ENCODE peak calls at places on chromosomes 2 and 18, in five cellular contexts. H is GM12878, G is HepG2, L is K562, Q is SK-N-SH. U is an unnamed sample.

GRCh38 chr18:56202567-56203136 is 435.7 kb downstream of the TXNL1 start:
- DNase-seq in G (no peak), L (no peak), Q (no peak), H (no peak), U (no peak)

GRCh38 chr2:186907897-186908296 is 58.9 kb upstream of the ZSWIM2 start:
- DNase-seq in G (no peak), H (no peak), L (no peak), Q (no peak), U (no peak)

GRCh38 chr18:32771871-32772499 is 838 bp downstream of the KLHL14 start:
- DNase-seq in G (no peak), L (no peak), H (no peak), Q (peak; percentile 75), U (no peak)

GRCh38 chr2:241534701-241535375 is 23.7 kb upstream of the BOK start:
- DNase-seq in Q (no peak), G (no peak), H (no peak), L (no peak), U (no peak)

GRCh38 chr18:54149078-54149697 is 75.3 kb downstream of the MBD2 start:
- DNase-seq in L (peak; percentile 24), H (peak; percentile 69), Q (no peak), G (peak; percentile 27), U (peak; percentile 63)

GRCh38 chr2:201403904-201404303 is 46.8 kb upstream of the FLACC1 start:
- DNase-seq in G (no peak), H (no peak), Q (no peak), L (no peak), U (no peak)

GRCh38 chr2:194819367-194819766 is 837.7 kb upstream of the SLC39A10 start:
- DNase-seq in H (no peak), G (no peak), L (no peak), Q (no peak), U (no peak)

GRCh38 chr2:239688098-239688497 is 287.3 kb upstream of the HDAC4 start:
- DNase-seq in Q (no peak), G (no peak), L (peak; percentile 27), H (no peak), U (no peak)

GRCh38 chr2:39511219-39511785 is 74.2 kb upstream of the MAP4K3 start:
- DNase-seq in G (no peak), Q (no peak), L (peak; percentile 36), H (no peak), U (no peak)

GRCh38 chr2:165239230-165239629 is at the start of gene SCN2A:
- DNase-seq in G (peak; percentile 54), Q (peak; percentile 33), L (peak; percentile 7), H (no peak), U (peak; percentile 47)

GRCh38 chr18:51522338-51522737 is 324.9 kb upstream of the MEX3C start:
- DNase-seq in G (no peak), Q (no peak), L (no peak), H (no peak), U (no peak)

GRCh38 chr2:54687595-54688152 is 35.8 kb upstream of the EML6 start:
- DNase-seq in L (no peak), G (no peak), H (no peak), Q (no peak), U (no peak)

GRCh38 chr2:171319164-171319810 is 114.5 kb downstream of the METTL8 start:
- DNase-seq in L (no peak), Q (no peak), H (peak; percentile 98), G (no peak), U (no peak)

GRCh38 chr2:86211033-86211795 is 12.0 kb downstream of the MRPL35 start:
- DNase-seq in H (no peak), Q (no peak), G (peak; percentile 73), L (no peak), U (no peak)

GRCh38 chr2:96326564-96326963 is 1.4 kb downstream of the ITPRIPL1 start:
- DNase-seq in Q (no peak), L (no peak), H (no peak), G (no peak), U (no peak)

GRCh38 chr2:28445448-28446258 is 50.2 kb upstream of the PLB1 start:
- DNase-seq in H (no peak), Q (peak; percentile 32), G (no peak), L (no peak), U (peak; percentile 77)

GRCh38 chr2:28960401-28960800 is 20.7 kb upstream of the TOGARAM2 start:
- DNase-seq in Q (no peak), H (no peak), G (no peak), L (no peak), U (no peak)

GRCh38 chr2:173048901-173049661 is 26.6 kb upstream of the MAP3K20 start:
- DNase-seq in H (no peak), L (no peak), G (peak; percentile 92), Q (no peak), U (peak; percentile 97)

GRCh38 chr2:224579411-224579810 is 5.8 kb downstream of the CUL3 start:
- DNase-seq in G (no peak), Q (no peak), L (no peak), H (no peak), U (no peak)

GRCh38 chr18:23306842-23307241 is 146.2 kb upstream of the RIOK3 start:
- DNase-seq in Q (no peak), G (no peak), H (peak; percentile 44), L (no peak), U (no peak)

GRCh38 chr2:179558010-179558911 is 293.6 kb upstream of the SESTD1 start:
- DNase-seq in Q (peak; percentile 2), L (no peak), H (no peak), G (peak; percentile 85), U (no peak)

GRCh38 chr2:191758420-191759199 is 80.7 kb downstream of the NABP1 start:
- DNase-seq in L (peak; percentile 78), G (peak; percentile 71), Q (peak; percentile 65), H (peak; percentile 55), U (peak; percentile 76)

GRCh38 chr2:126527836-126528490 is 128.0 kb upstream of the GYPC start:
- DNase-seq in G (peak; percentile 50), Q (peak; percentile 38), H (peak; percentile 11), L (peak; percentile 70), U (peak; percentile 13)

GRCh38 chr18:71011389-71011788 is 722.5 kb downstream of the SOCS6 start:
- DNase-seq in Q (no peak), G (no peak), L (no peak), H (peak; percentile 33), U (no peak)

GRCh38 chr18:71008257-71008656 is 719.4 kb downstream of the SOCS6 start:
- DNase-seq in L (no peak), H (no peak), G (no peak), Q (no peak), U (no peak)

DNA sequence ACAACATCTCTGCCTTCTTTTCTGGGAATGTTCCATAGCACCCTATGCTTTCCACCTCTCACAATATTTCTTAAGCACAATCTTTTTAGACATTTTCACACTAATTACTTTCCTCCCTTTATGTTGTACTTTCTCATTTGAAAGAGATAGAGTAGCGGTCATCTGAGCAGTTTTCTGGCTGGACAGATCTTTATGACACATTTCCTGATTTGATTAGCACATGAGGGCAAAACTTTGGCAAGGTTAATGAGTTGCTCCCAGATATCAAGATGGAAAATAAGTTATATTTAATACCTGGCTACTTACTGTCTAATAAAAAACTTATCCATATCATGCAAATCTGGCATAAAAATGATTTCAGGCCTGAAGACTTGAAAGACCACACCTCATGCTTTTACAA is 723.9 kb downstream of the SOCS6 start:
- DNase-seq in Q (no peak), L (no peak), H (no peak), G (no peak), U (no peak)
- H3K9me3 ChIP-seq in Q (peaks cover 7% of the 10 kb centered on the region), L (no peaks in the 10 kb centered on the region), H (no peaks in the 10 kb centered on the region), G (peaks cover 5% of the 10 kb centered on the region), U (peaks cover 10% of the 10 kb centered on the region)

GRCh38 chr2:226273440-226273839 is 526.2 kb downstream of the IRS1 start:
- DNase-seq in Q (no peak), H (no peak), G (no peak), L (no peak), U (no peak)
- TF ChIP-seq ZBTB33 in Q (no peak), H (no peak), G (no peak), L (no peak), U (no peak)

GRCh38 chr2:188599140-188599539 is 307.5 kb downstream of the GULP1 start:
- DNase-seq in H (no peak), G (no peak), L (no peak), Q (no peak), U (no peak)

GRCh38 chr2:188600536-188601210 is 309.0 kb downstream of the GULP1 start:
- DNase-seq in Q (no peak), G (no peak), L (no peak), H (no peak), U (no peak)

GRCh38 chr2:188601927-188602326 is 310.3 kb downstream of the GULP1 start:
- DNase-seq in G (no peak), Q (no peak), H (no peak), L (no peak), U (no peak)

GRCh38 chr2:188598551-188598950 is 306.9 kb downstream of the GULP1 start:
- DNase-seq in H (no peak), Q (no peak), L (no peak), G (peak; percentile 51), U (no peak)

DNA sequence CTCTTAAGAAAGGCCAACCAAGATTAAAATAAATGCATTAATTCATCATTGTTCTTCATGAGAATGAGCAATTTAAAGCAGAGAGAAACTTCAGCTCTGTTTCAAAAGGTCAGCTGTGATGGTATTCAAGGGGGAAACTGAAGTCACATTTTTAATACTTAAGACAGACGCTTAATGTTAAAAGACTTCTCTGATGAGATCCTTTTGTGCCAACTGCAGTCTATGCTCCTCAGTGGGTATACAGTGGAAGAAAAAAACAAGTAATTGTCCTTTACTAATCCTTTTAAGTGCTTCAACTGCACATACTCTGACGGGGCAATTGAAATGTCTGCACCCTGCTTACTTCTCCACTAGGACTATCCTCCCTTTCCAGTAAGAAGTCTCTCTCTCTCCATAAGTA is 309.7 kb downstream of the GULP1 start:
- DNase-seq in L (no peak), Q (no peak), G (no peak), H (no peak), U (no peak)
- H3K27ac ChIP-seq in L (no peak overlapping the region), Q (no peak overlapping the region), G (no peak overlapping the region), H (no peak overlapping the region), U (no peak overlapping the region)

DNA sequence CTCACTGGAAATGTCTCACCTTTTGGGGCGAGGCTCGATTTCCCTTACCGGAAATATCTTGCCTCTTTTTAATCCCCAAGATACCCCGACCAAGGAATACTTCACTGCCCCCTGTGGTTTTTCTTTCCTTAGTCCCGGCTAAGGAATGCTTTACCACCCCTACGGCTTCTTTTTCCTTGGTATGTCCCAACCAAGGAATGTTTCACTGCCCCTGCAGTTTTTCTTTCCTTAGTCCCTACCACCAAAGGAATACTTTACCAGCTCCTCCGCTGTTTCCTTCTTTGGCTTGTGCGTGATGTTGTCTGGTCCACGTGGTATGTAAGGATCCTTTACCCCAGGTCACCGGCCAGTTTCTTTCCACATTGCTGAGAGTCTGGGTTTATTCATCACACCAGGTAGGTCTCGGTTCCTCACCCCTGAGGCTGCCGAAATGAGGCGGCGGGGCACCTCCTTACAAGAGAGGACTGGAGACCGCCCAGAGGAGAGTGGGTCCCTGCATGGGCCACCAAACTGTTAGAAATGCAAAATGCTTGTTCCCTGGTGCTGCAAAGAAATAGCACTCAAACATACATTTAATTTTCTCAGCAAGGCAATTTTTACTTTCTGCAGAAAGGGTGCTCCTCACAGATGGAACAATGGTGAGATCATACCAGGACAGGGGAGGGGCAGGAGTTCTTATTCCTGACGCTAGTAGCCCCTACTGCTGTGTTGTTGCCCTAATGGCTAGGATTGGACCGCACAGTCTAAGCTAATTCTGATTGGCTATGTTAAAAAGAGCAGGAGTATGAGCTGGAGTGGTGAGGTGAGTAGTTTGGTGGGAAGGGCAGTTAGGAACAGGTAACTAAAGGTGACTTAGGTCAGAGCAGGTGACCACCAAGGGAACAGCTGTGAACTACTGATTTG is 33.4 kb upstream of the CLASP1 start:
- DNase-seq in Q (no peak), H (no peak), G (no peak), L (no peak), U (no peak)
- H3K9me3 ChIP-seq in Q (peaks cover 16% of the 10 kb centered on the region), H (peaks cover 10% of the 10 kb centered on the region), G (peaks cover 25% of the 10 kb centered on the region), L (peaks cover 11% of the 10 kb centered on the region), U (peaks cover 19% of the 10 kb centered on the region)